ENCODE peak calls at places on chromosomes 2 and 18, in four cellular contexts. X is brain microvascular endothelial cell, R is left ventricle myocardium inferior, I is body of pancreas. J is an unnamed sample.

GRCh38 chr2:101759162-101759561 is 61.7 kb downstream of the MAP4K4 start:
- DNase-seq in X (peak), R (no peak), I (no peak), J (peak)

GRCh38 chr2:152005612-152006011 is 93.2 kb downstream of the CACNB4 start:
- DNase-seq in X (no peak), R (no peak), I (no peak), J (no peak)

GRCh38 chr18:42365550-42365949 is 410.5 kb downstream of the PIK3C3 start:
- DNase-seq in X (no peak), R (no peak), I (no peak), J (no peak)

GRCh38 chr2:177335917-177336450 is 56.6 kb upstream of the AGPS start:
- DNase-seq in X (no peak), R (no peak), I (no peak), J (no peak)

GRCh38 chr2:208370881-208371633 is 35.5 kb upstream of the PTH2R start:
- DNase-seq in X (no peak), R (no peak), I (no peak), J (no peak)

GRCh38 chr2:237060518-237061312 is 25.0 kb upstream of the COPS8 start:
- DNase-seq in X (peak), R (no peak), I (peak), J (peak)

GRCh38 chr18:47983946-47984345 is 53.5 kb upstream of the SMAD2 start:
- DNase-seq in X (no peak), R (no peak), I (no peak), J (no peak)

GRCh38 chr2:173986805-173987204 is 21.6 kb upstream of the SP3 start:
- DNase-seq in X (no peak), R (no peak), I (no peak), J (no peak)

GRCh38 chr2:27681844-27682243 is 18.2 kb downstream of the SLC4A1AP start:
- DNase-seq in X (peak), R (no peak), I (no peak), J (no peak)

DNA sequence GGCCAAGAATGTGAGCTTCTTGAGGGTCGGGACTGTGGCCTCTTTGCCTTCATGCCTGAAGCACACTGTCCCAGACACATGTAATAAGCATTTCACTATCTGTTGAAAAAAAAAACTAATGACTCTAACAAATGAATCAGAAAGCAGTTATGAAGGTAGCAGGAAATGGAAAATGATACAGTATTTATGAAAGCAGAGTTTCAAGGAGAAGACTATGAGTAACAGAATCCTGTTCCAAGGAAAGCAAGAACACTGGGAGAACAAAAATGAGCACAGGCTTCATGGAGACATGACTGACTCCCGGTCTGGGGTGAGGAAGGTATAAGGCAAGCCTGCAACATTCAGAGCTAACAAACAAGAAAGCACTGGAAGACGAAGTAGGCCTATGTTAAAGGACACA is 190.8 kb downstream of the RNF152 start:
- DNase-seq in X (peak), R (no peak), I (no peak), J (peak)
- H3K27ac ChIP-seq in X (peak), R (peak), I (no peak), J (no peak)

DNA sequence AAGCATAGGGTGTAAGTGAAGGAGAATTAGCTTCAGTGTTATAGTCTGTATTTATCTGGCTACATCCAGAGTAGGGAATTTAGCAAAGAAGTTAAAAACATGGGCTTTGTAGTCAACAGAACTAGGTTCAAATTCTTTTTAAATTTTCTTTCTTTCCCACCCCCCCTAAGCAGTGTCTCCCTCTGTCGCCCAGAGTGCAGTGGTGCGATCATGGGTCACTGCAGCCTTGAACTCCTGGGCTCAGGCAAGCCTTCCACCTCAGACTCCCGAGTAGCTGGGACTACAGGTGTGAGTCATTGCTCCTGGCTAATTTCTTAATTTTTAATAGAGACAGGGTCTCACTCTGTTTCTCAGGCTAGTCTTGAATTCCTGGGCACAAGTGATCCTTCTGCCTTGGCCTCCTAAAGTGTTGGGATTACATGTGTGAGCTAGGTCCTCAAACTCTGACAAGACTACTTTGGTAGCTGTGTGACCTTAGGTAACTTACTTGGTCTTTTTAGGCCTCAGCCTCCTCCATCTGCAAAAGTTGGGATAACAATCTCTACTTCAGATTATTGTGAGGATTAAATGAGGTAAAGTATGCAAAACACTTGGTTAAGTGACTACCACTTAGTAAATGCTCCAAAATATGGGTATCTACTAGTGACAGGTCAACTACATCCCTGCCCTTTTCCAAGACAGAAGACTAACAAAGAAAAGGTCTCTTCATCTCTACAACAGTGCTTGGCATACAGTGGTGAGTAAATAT is 17.8 kb downstream of the DOK1 start:
- DNase-seq in X (no peak), R (no peak), I (no peak), J (no peak)
- TF ChIP-seq CTCF in X (no peak), R (no peak), I (no peak), J (no peak)

DNA sequence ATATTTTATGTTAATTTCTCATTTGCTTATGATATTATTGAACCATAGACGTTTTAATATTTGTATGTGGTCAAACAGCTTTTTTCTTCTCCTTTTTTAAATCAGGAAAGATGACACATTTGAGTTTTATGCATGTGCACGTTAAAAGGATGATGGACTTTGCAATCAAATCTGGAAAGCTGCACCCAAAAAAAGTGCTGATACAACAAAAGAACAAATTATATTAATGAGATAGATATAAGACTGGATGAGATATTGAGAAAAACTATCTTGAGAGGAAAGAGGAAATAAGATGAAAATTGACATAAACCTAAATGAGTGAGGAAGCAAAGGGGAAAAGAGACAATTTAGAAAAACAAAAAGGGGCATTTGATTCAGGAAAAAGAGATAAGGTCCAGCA is 96.4 kb upstream of the CBLN2 start:
- DNase-seq in X (no peak), R (no peak), I (no peak), J (no peak)
- H3K27ac ChIP-seq in X (no peak), R (no peak), I (no peak), J (no peak)

DNA sequence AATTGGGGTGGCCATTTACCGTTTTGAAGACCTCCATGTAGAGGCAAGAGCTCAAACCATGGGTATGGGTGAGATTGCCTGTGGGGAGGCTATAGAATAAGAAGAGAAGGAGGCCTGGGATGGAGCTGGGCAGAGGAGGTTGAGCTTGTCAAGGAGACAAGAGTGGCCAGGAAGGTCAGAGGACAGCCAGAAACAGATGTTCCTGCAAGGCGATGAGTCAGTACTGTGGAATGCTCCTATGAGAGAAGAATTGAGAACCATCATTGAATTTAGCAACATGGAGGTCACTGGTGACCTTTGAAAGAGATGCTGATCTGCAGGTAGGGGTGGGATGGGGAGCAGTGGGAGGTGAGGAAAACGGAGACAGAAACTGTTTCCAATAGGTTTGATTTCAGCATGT is 3.5 kb downstream of the ACSL3 start:
- DNase-seq in X (peak), R (no peak), I (no peak), J (no peak)
- TF ChIP-seq CTCF in X (no peak), R (no peak), I (no peak), J (no peak)

DNA sequence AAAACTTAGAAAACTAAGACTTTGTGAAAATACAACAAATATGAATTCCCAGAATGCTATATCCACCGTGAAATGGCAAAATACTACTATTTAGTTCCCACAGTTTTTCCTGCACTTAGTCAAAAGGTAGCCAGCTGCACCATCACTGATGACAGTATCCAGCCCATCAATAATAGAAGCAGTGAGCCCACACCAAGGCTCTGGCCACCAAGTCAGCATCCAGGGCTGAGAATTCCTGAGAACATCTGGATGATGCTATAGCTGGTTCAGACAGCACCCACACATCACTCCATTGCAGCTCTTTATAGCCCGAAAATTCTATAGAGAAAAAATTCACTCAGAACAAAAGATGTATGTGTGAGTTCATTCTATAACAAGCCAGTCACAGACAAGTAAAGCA is 159.1 kb upstream of the SPATS2L start:
- DNase-seq in X (no peak), R (no peak), I (no peak), J (no peak)
- H3K27ac ChIP-seq in X (no peak), R (no peak), I (no peak), J (no peak)

GRCh38 chr2:98634406-98635092 is 26.2 kb downstream of the UNC50 start:
- DNase-seq in X (peak), R (no peak), I (no peak), J (no peak)
- TF ChIP-seq CTCF in X (peak), R (no peak), I (no peak), J (no peak)

GRCh38 chr2:130818809-130819208 is 17.9 kb upstream of the ARHGEF4 start:
- DNase-seq in X (no peak), R (no peak), I (no peak), J (no peak)
- H3K27ac ChIP-seq in X (no peak), R (no peak), I (no peak), J (peak)

DNA sequence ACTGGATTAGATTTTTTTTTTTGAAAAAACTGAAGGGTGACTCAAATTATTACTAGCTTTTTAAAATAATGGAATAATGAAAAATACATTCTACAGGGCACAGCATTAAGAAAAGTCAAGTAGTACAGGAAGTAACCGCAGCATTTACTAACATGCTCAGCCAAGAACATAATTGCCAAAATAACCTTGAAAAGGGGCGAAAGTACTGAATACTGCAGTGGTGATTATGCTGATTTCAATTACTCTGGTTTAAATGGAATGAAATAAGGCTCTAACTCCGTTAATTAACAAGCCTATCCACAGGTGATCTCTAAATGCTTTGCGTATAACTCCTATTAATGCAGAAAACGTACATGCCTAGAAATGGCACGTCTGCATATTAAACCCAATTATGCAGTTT is 612.2 kb downstream of the NYAP2 start:
- DNase-seq in X (no peak), R (no peak), I (no peak), J (no peak)
- TF ChIP-seq CTCF in X (no peak), R (no peak), I (no peak), J (no peak)

GRCh38 chr2:231683907-231684306 is 24.4 kb upstream of the PTMA start:
- DNase-seq in X (no peak), R (no peak), I (no peak), J (no peak)
- H3K27ac ChIP-seq in X (no peak), R (peak), I (no peak), J (peak)